ENCODE peak calls at places on chromosomes 3 and 15, in seven cellular contexts. One of them, this sample, is unnamed. For H3K27me3, the result is how much of the 10 kb centered on the place peaks cover.

GRCh38 chr3:45011756-45012441 is 14.2 kb upstream of the CLEC3B start:
- DNase-seq in K562: no peak
- DNase-seq in HCT116: no peak
- DNase-seq in H1: no peak
- DNase-seq in HepG2: no peak
- DNase-seq in SK-N-SH: no peak
- DNase-seq in GM12878: no peak
- DNase-seq in this sample: no peak

GRCh38 chr3:176663376-176663775 is 533.9 kb downstream of the TBL1XR1 start:
- DNase-seq in K562: no peak
- DNase-seq in HCT116: no peak
- DNase-seq in H1: no peak
- DNase-seq in HepG2: no peak
- DNase-seq in SK-N-SH: no peak
- DNase-seq in GM12878: no peak
- DNase-seq in this sample: no peak

GRCh38 chr3:177973241-177973840 is 562.9 kb upstream of the KCNMB2 start:
- DNase-seq in K562: no peak
- DNase-seq in HCT116: no peak
- DNase-seq in H1: no peak
- DNase-seq in HepG2: no peak
- DNase-seq in SK-N-SH: no peak
- DNase-seq in GM12878: no peak
- DNase-seq in this sample: no peak

GRCh38 chr3:129022114-129022994 is 21.2 kb downstream of the EFCC1 start:
- DNase-seq in K562: peak
- DNase-seq in HCT116: no peak
- DNase-seq in H1: no peak
- DNase-seq in HepG2: no peak
- DNase-seq in SK-N-SH: peak
- DNase-seq in GM12878: no peak
- DNase-seq in this sample: no peak

GRCh38 chr15:71595846-71596553 is 214.4 kb upstream of the NR2E3 start:
- DNase-seq in K562: no peak
- DNase-seq in HCT116: no peak
- DNase-seq in H1: no peak
- DNase-seq in HepG2: no peak
- DNase-seq in SK-N-SH: no peak
- DNase-seq in GM12878: no peak
- DNase-seq in this sample: no peak

GRCh38 chr15:41254560-41254959 is 23.5 kb downstream of the CHP1 start:
- DNase-seq in K562: no peak
- DNase-seq in HCT116: no peak
- DNase-seq in H1: no peak
- DNase-seq in HepG2: no peak
- DNase-seq in SK-N-SH: no peak
- DNase-seq in GM12878: no peak
- DNase-seq in this sample: no peak

GRCh38 chr3:38632989-38633388 is 16.5 kb downstream of the SCN5A start:
- DNase-seq in K562: no peak
- DNase-seq in HCT116: no peak
- DNase-seq in H1: no peak
- DNase-seq in HepG2: no peak
- DNase-seq in SK-N-SH: no peak
- DNase-seq in GM12878: no peak
- DNase-seq in this sample: no peak

GRCh38 chr3:135528638-135529037 is 436.9 kb upstream of the PPP2R3A start:
- DNase-seq in K562: no peak
- DNase-seq in HCT116: no peak
- DNase-seq in H1: no peak
- DNase-seq in HepG2: no peak
- DNase-seq in SK-N-SH: no peak
- DNase-seq in GM12878: no peak
- DNase-seq in this sample: no peak

GRCh38 chr3:149657458-149657795 is 398 bp downstream of the WWTR1 start:
- DNase-seq in K562: no peak
- DNase-seq in HCT116: no peak
- DNase-seq in H1: no peak
- DNase-seq in HepG2: no peak
- DNase-seq in SK-N-SH: no peak
- DNase-seq in GM12878: no peak
- DNase-seq in this sample: no peak

GRCh38 chr15:44194397-44195150 is 497 bp downstream of the FRMD5 start:
- DNase-seq in K562: peak
- DNase-seq in HCT116: no peak
- DNase-seq in H1: no peak
- DNase-seq in HepG2: no peak
- DNase-seq in SK-N-SH: peak
- DNase-seq in GM12878: no peak
- DNase-seq in this sample: peak

GRCh38 chr15:42111924-42112323 is 17.6 kb upstream of the PLA2G4D start:
- DNase-seq in K562: no peak
- DNase-seq in HCT116: no peak
- DNase-seq in H1: no peak
- DNase-seq in HepG2: no peak
- DNase-seq in SK-N-SH: no peak
- DNase-seq in GM12878: no peak
- DNase-seq in this sample: no peak

GRCh38 chr15:89401636-89402252 is 67.1 kb upstream of the POLG start:
- DNase-seq in K562: peak
- DNase-seq in HCT116: no peak
- DNase-seq in H1: no peak
- DNase-seq in HepG2: no peak
- DNase-seq in SK-N-SH: no peak
- DNase-seq in GM12878: no peak
- DNase-seq in this sample: no peak

GRCh38 chr3:17412950-17413530 is 329.4 kb downstream of the TBC1D5 start:
- DNase-seq in K562: peak
- DNase-seq in HCT116: peak
- DNase-seq in H1: no peak
- DNase-seq in HepG2: peak
- DNase-seq in SK-N-SH: peak
- DNase-seq in GM12878: peak
- DNase-seq in this sample: peak

GRCh38 chr3:42979044-42979962 is at the start of gene GASK1A:
- DNase-seq in K562: no peak
- DNase-seq in HCT116: no peak
- DNase-seq in H1: no peak
- DNase-seq in HepG2: no peak
- DNase-seq in SK-N-SH: peak
- DNase-seq in GM12878: no peak
- DNase-seq in this sample: no peak

GRCh38 chr15:62649793-62650420 is 392.6 kb upstream of the TPM1 start:
- DNase-seq in K562: no peak
- DNase-seq in HCT116: no peak
- DNase-seq in H1: no peak
- DNase-seq in HepG2: no peak
- DNase-seq in SK-N-SH: no peak
- DNase-seq in GM12878: peak
- DNase-seq in this sample: no peak

GRCh38 chr15:58352026-58352929 is 79.5 kb upstream of the LIPC start:
- DNase-seq in K562: peak
- DNase-seq in HCT116: no peak
- DNase-seq in H1: no peak
- DNase-seq in HepG2: no peak
- DNase-seq in SK-N-SH: no peak
- DNase-seq in GM12878: no peak
- DNase-seq in this sample: no peak

GRCh38 chr15:45522931-45523331 is 376 bp upstream of the SLC30A4 start:
- DNase-seq in K562: no peak
- DNase-seq in HCT116: no peak
- DNase-seq in H1: no peak
- DNase-seq in HepG2: no peak
- DNase-seq in SK-N-SH: no peak
- DNase-seq in GM12878: no peak
- DNase-seq in this sample: peak

GRCh38 chr3:34703058-34703457 is 904.6 kb downstream of the PDCD6IP start:
- DNase-seq in K562: no peak
- DNase-seq in HCT116: no peak
- DNase-seq in H1: no peak
- DNase-seq in HepG2: no peak
- DNase-seq in SK-N-SH: no peak
- DNase-seq in GM12878: no peak
- DNase-seq in this sample: no peak

GRCh38 chr3:72187131-72187530 is 402.2 kb upstream of the PROK2 start:
- DNase-seq in K562: peak
- DNase-seq in HCT116: no peak
- DNase-seq in H1: no peak
- DNase-seq in HepG2: peak
- DNase-seq in SK-N-SH: no peak
- DNase-seq in GM12878: no peak
- DNase-seq in this sample: no peak

GRCh38 chr3:171242951-171243350 is 216.4 kb upstream of the SLC2A2 start:
- DNase-seq in K562: no peak
- DNase-seq in HCT116: no peak
- DNase-seq in H1: no peak
- DNase-seq in HepG2: no peak
- DNase-seq in SK-N-SH: no peak
- DNase-seq in GM12878: no peak
- DNase-seq in this sample: no peak

GRCh38 chr15:64146885-64147681 is 4.4 kb upstream of the SNX22 start:
- DNase-seq in K562: peak
- DNase-seq in HCT116: no peak
- DNase-seq in H1: no peak
- DNase-seq in HepG2: peak
- DNase-seq in SK-N-SH: peak
- DNase-seq in GM12878: no peak
- DNase-seq in this sample: no peak

GRCh38 chr15:96328101-96328958 is 2.2 kb upstream of the NR2F2 start:
- DNase-seq in K562: no peak
- DNase-seq in HCT116: no peak
- DNase-seq in H1: no peak
- DNase-seq in HepG2: no peak
- DNase-seq in SK-N-SH: no peak
- DNase-seq in GM12878: no peak
- DNase-seq in this sample: no peak

GRCh38 chr3:132006605-132007204 is 28.1 kb downstream of the CPNE4 start:
- DNase-seq in K562: peak
- DNase-seq in HCT116: peak
- DNase-seq in H1: no peak
- DNase-seq in HepG2: peak
- DNase-seq in SK-N-SH: no peak
- DNase-seq in GM12878: no peak
- DNase-seq in this sample: peak

GRCh38 chr15:38864827-38865604 is 300.4 kb upstream of the RASGRP1 start:
- DNase-seq in K562: no peak
- DNase-seq in HCT116: no peak
- DNase-seq in H1: no peak
- DNase-seq in HepG2: no peak
- DNase-seq in SK-N-SH: no peak
- DNase-seq in GM12878: no peak
- DNase-seq in this sample: no peak

GRCh38 chr3:37935756-37936666 is 54.6 kb upstream of the VILL start:
- DNase-seq in K562: no peak
- DNase-seq in HCT116: peak
- DNase-seq in H1: peak
- DNase-seq in HepG2: peak
- DNase-seq in SK-N-SH: no peak
- DNase-seq in GM12878: no peak
- DNase-seq in this sample: no peak

GRCh38 chr3:188272481-188273372 is 118.8 kb downstream of the LPP start:
- DNase-seq in K562: no peak
- DNase-seq in HCT116: no peak
- DNase-seq in H1: no peak
- DNase-seq in HepG2: peak
- DNase-seq in SK-N-SH: no peak
- DNase-seq in GM12878: no peak
- DNase-seq in this sample: peak

GRCh38 chr3:3333571-3333970 is 154.1 kb upstream of the CRBN start:
- DNase-seq in K562: no peak
- DNase-seq in HCT116: no peak
- DNase-seq in H1: no peak
- DNase-seq in HepG2: no peak
- DNase-seq in SK-N-SH: no peak
- DNase-seq in GM12878: no peak
- DNase-seq in this sample: no peak

GRCh38 chr3:144028798-144029411 is 57.3 kb downstream of the DIPK2A start:
- DNase-seq in K562: no peak
- DNase-seq in HCT116: no peak
- DNase-seq in H1: no peak
- DNase-seq in HepG2: no peak
- DNase-seq in SK-N-SH: no peak
- DNase-seq in GM12878: peak
- DNase-seq in this sample: no peak
- TF ChIP-seq POLR2AphosphoS5 in K562: no peak
- TF ChIP-seq POLR2AphosphoS5 in HCT116: no peak
- TF ChIP-seq POLR2AphosphoS5 in H1: no peak
- TF ChIP-seq POLR2AphosphoS5 in HepG2: no peak
- TF ChIP-seq POLR2AphosphoS5 in SK-N-SH: no peak
- TF ChIP-seq POLR2AphosphoS5 in GM12878: no peak
- TF ChIP-seq POLR2AphosphoS5 in this sample: no peak

DNA sequence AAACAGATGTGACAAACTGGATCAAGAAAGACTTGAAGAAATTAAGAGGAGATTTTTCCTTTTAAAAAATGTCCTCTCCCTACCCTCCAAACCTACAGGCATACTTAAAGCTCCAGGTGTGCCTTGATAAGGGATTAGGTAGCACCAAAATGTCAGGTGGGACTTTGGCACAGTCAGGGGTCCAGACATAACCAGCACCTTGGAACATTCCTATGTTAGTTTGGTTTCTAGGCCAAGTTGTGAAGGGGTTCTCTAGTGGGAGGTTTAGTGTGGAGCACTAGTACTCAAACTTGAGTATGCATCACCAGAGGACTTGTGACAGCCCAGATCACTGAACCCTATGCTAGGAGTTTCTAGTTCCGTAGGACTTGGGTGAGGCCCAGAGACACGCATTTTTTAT is 13.9 kb downstream of the ILDR1 start:
- DNase-seq in K562: no peak
- DNase-seq in HCT116: no peak
- DNase-seq in H1: no peak
- DNase-seq in HepG2: no peak
- DNase-seq in SK-N-SH: no peak
- DNase-seq in GM12878: no peak
- DNase-seq in this sample: no peak
- H3K27me3 ChIP-seq in K562: under half
- H3K27me3 ChIP-seq in HCT116: under half
- H3K27me3 ChIP-seq in H1: under half
- H3K27me3 ChIP-seq in HepG2: under half
- H3K27me3 ChIP-seq in SK-N-SH: under half
- H3K27me3 ChIP-seq in GM12878: under half
- H3K27me3 ChIP-seq in this sample: under half

GRCh38 chr3:194040501-194041273 is 95.3 kb upstream of the HES1 start:
- DNase-seq in K562: no peak
- DNase-seq in HCT116: no peak
- DNase-seq in H1: no peak
- DNase-seq in HepG2: no peak
- DNase-seq in SK-N-SH: no peak
- DNase-seq in GM12878: no peak
- DNase-seq in this sample: no peak
- TF ChIP-seq SIN3A in K562: no peak
- TF ChIP-seq SIN3A in HCT116: no peak
- TF ChIP-seq SIN3A in H1: no peak
- TF ChIP-seq SIN3A in HepG2: no peak
- TF ChIP-seq SIN3A in SK-N-SH: no peak
- TF ChIP-seq SIN3A in GM12878: no peak
- TF ChIP-seq SIN3A in this sample: no peak

GRCh38 chr3:32276279-32276841 is 37.9 kb downstream of the CMTM8 start:
- DNase-seq in K562: no peak
- DNase-seq in HCT116: no peak
- DNase-seq in H1: no peak
- DNase-seq in HepG2: peak
- DNase-seq in SK-N-SH: no peak
- DNase-seq in GM12878: no peak
- DNase-seq in this sample: no peak
- TF ChIP-seq POLR2AphosphoS5 in K562: no peak
- TF ChIP-seq POLR2AphosphoS5 in HCT116: no peak
- TF ChIP-seq POLR2AphosphoS5 in H1: no peak
- TF ChIP-seq POLR2AphosphoS5 in HepG2: no peak
- TF ChIP-seq POLR2AphosphoS5 in SK-N-SH: no peak
- TF ChIP-seq POLR2AphosphoS5 in GM12878: no peak
- TF ChIP-seq POLR2AphosphoS5 in this sample: no peak

GRCh38 chr15:101807345-101807945 is 4.1 kb downstream of the OR4F6 start:
- DNase-seq in K562: no peak
- DNase-seq in HCT116: no peak
- DNase-seq in H1: no peak
- DNase-seq in HepG2: no peak
- DNase-seq in SK-N-SH: no peak
- DNase-seq in GM12878: no peak
- DNase-seq in this sample: no peak
- H3K27me3 ChIP-seq in K562: under half
- H3K27me3 ChIP-seq in HCT116: under half
- H3K27me3 ChIP-seq in H1: under half
- H3K27me3 ChIP-seq in HepG2: under half
- H3K27me3 ChIP-seq in SK-N-SH: under half
- H3K27me3 ChIP-seq in GM12878: under half
- H3K27me3 ChIP-seq in this sample: under half